ENCODE peak calls at places on chromosomes 4 and X, in seven cellular contexts. One of them, this sample, is unnamed.

GRCh38 chrX:48956728-48957414 is 536 bp downstream of the OTUD5 start:
- DNase-seq in cardiac muscle cell: peak; percentile 6
- DNase-seq in hepatocyte: peak; percentile 27
- DNase-seq in mammary epithelial cell: no peak
- DNase-seq in astrocyte: no peak
- DNase-seq in mesenchymal stem cell: no peak
- DNase-seq in HCT116: no peak
- DNase-seq in this sample: no peak

GRCh38 chr4:168830777-168831512 is 179.1 kb downstream of the CBR4 start:
- DNase-seq in mammary epithelial cell: no peak
- DNase-seq in hepatocyte: no peak
- DNase-seq in cardiac muscle cell: no peak
- DNase-seq in mesenchymal stem cell: peak; percentile 61
- DNase-seq in HCT116: no peak
- DNase-seq in astrocyte: no peak
- DNase-seq in this sample: peak; percentile 21

GRCh38 chr4:29467044-29467717 is 1253.0 kb upstream of the PCDH7 start:
- DNase-seq in hepatocyte: peak; percentile 12
- DNase-seq in astrocyte: no peak
- DNase-seq in cardiac muscle cell: no peak
- DNase-seq in mesenchymal stem cell: peak; percentile 46
- DNase-seq in HCT116: no peak
- DNase-seq in mammary epithelial cell: no peak
- DNase-seq in this sample: no peak

GRCh38 chr4:33068539-33068938 is 2348.4 kb downstream of the PCDH7 start:
- DNase-seq in mesenchymal stem cell: no peak
- DNase-seq in mammary epithelial cell: no peak
- DNase-seq in hepatocyte: no peak
- DNase-seq in HCT116: no peak
- DNase-seq in astrocyte: no peak
- DNase-seq in cardiac muscle cell: no peak
- DNase-seq in this sample: no peak

GRCh38 chr4:90105274-90105673 is 21.9 kb upstream of the CCSER1 start:
- DNase-seq in astrocyte: no peak
- DNase-seq in HCT116: no peak
- DNase-seq in cardiac muscle cell: no peak
- DNase-seq in mammary epithelial cell: no peak
- DNase-seq in hepatocyte: no peak
- DNase-seq in mesenchymal stem cell: no peak
- DNase-seq in this sample: no peak

GRCh38 chr4:158875455-158875854 is 106.6 kb downstream of the FNIP2 start:
- DNase-seq in astrocyte: no peak
- DNase-seq in mammary epithelial cell: no peak
- DNase-seq in hepatocyte: no peak
- DNase-seq in HCT116: no peak
- DNase-seq in mesenchymal stem cell: no peak
- DNase-seq in cardiac muscle cell: no peak
- DNase-seq in this sample: no peak

GRCh38 chr4:3870567-3870962 is 104.4 kb downstream of the ADRA2C start:
- DNase-seq in cardiac muscle cell: no peak
- DNase-seq in HCT116: no peak
- DNase-seq in astrocyte: no peak
- DNase-seq in hepatocyte: no peak
- DNase-seq in mesenchymal stem cell: no peak
- DNase-seq in mammary epithelial cell: no peak
- DNase-seq in this sample: no peak

GRCh38 chr4:81531410-81531809 is 59.7 kb upstream of the RASGEF1B start:
- DNase-seq in HCT116: no peak
- DNase-seq in astrocyte: no peak
- DNase-seq in hepatocyte: no peak
- DNase-seq in mammary epithelial cell: no peak
- DNase-seq in mesenchymal stem cell: no peak
- DNase-seq in cardiac muscle cell: peak; percentile 14
- DNase-seq in this sample: no peak

GRCh38 chr4:25484243-25484721 is 107.2 kb downstream of the ANAPC4 start:
- DNase-seq in mesenchymal stem cell: no peak
- DNase-seq in cardiac muscle cell: peak; percentile 39
- DNase-seq in mammary epithelial cell: peak; percentile 60
- DNase-seq in hepatocyte: no peak
- DNase-seq in HCT116: no peak
- DNase-seq in astrocyte: peak; percentile 78
- DNase-seq in this sample: peak; percentile 9

GRCh38 chr4:122692641-122693520 is 39.6 kb upstream of the BBS12 start:
- DNase-seq in cardiac muscle cell: peak; percentile 51
- DNase-seq in astrocyte: peak; percentile 56
- DNase-seq in mesenchymal stem cell: no peak
- DNase-seq in mammary epithelial cell: no peak
- DNase-seq in hepatocyte: no peak
- DNase-seq in HCT116: no peak
- DNase-seq in this sample: no peak

GRCh38 chr4:85707591-85707990 is 232.6 kb downstream of the ARHGAP24 start:
- DNase-seq in mammary epithelial cell: no peak
- DNase-seq in astrocyte: no peak
- DNase-seq in mesenchymal stem cell: no peak
- DNase-seq in cardiac muscle cell: peak; percentile 15
- DNase-seq in hepatocyte: no peak
- DNase-seq in HCT116: no peak
- DNase-seq in this sample: peak; percentile 20

GRCh38 chrX:41478397-41478911 is 31.3 kb downstream of the NYX start:
- DNase-seq in astrocyte: no peak
- DNase-seq in cardiac muscle cell: no peak
- DNase-seq in mammary epithelial cell: no peak
- DNase-seq in hepatocyte: no peak
- DNase-seq in HCT116: no peak
- DNase-seq in mesenchymal stem cell: no peak
- DNase-seq in this sample: no peak

GRCh38 chrX:138034136-138034535 is 468.2 kb downstream of the ZIC3 start:
- DNase-seq in astrocyte: no peak
- DNase-seq in mesenchymal stem cell: no peak
- DNase-seq in mammary epithelial cell: no peak
- DNase-seq in hepatocyte: no peak
- DNase-seq in HCT116: no peak
- DNase-seq in cardiac muscle cell: no peak
- DNase-seq in this sample: peak; percentile 17

GRCh38 chr4:82797591-82798081 is 960 bp downstream of the SCD5 start:
- DNase-seq in astrocyte: peak; percentile 46
- DNase-seq in mammary epithelial cell: peak; percentile 46
- DNase-seq in hepatocyte: no peak
- DNase-seq in mesenchymal stem cell: peak; percentile 59
- DNase-seq in HCT116: no peak
- DNase-seq in cardiac muscle cell: peak; percentile 44
- DNase-seq in this sample: no peak

GRCh38 chrX:40055495-40055894 is 42.3 kb downstream of the BCOR start:
- DNase-seq in HCT116: no peak
- DNase-seq in astrocyte: peak; percentile 9
- DNase-seq in cardiac muscle cell: no peak
- DNase-seq in mammary epithelial cell: no peak
- DNase-seq in hepatocyte: no peak
- DNase-seq in mesenchymal stem cell: no peak
- DNase-seq in this sample: no peak

GRCh38 chrX:40047485-40047884 is 50.3 kb downstream of the BCOR start:
- DNase-seq in mammary epithelial cell: no peak
- DNase-seq in astrocyte: no peak
- DNase-seq in mesenchymal stem cell: no peak
- DNase-seq in cardiac muscle cell: no peak
- DNase-seq in HCT116: no peak
- DNase-seq in hepatocyte: no peak
- DNase-seq in this sample: no peak

GRCh38 chrX:40049084-40049641 is 48.6 kb downstream of the BCOR start:
- DNase-seq in mammary epithelial cell: no peak
- DNase-seq in HCT116: no peak
- DNase-seq in cardiac muscle cell: no peak
- DNase-seq in astrocyte: no peak
- DNase-seq in hepatocyte: no peak
- DNase-seq in mesenchymal stem cell: no peak
- DNase-seq in this sample: no peak

GRCh38 chrX:40054793-40055192 is 43.0 kb downstream of the BCOR start:
- DNase-seq in hepatocyte: peak; percentile 46
- DNase-seq in mammary epithelial cell: no peak
- DNase-seq in mesenchymal stem cell: peak; percentile 29
- DNase-seq in cardiac muscle cell: no peak
- DNase-seq in astrocyte: peak; percentile 8
- DNase-seq in HCT116: no peak
- DNase-seq in this sample: no peak

DNA sequence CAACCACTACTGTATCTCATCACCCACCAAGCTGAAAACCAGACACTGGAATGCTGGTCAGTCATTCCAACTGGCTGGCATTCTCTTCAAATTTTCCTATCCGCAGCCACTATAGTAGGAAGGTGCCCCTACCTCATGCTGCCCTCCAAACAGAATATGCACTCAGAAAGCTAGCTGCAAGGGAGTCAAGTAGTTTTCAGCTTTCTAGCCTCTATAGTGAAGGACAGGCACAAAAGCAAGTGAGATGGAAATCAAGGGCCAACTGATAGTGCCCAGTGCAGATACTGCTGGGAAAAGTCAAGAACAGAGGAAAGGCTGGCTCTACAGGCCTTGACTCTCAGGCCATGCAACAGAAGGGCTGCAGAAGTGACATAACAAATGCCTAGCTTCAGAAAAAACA is 47.2 kb downstream of the BCOR start:
- DNase-seq in mammary epithelial cell: no peak
- DNase-seq in mesenchymal stem cell: no peak
- DNase-seq in astrocyte: no peak
- DNase-seq in cardiac muscle cell: no peak
- DNase-seq in HCT116: no peak
- DNase-seq in hepatocyte: no peak
- DNase-seq in this sample: no peak
- H3K36me3 ChIP-seq in mammary epithelial cell: peaks cover 6% of the 10 kb centered on the region
- H3K36me3 ChIP-seq in mesenchymal stem cell: peaks cover 62% of the 10 kb centered on the region
- H3K36me3 ChIP-seq in astrocyte: peaks cover 30% of the 10 kb centered on the region
- H3K36me3 ChIP-seq in cardiac muscle cell: peaks cover 61% of the 10 kb centered on the region
- H3K36me3 ChIP-seq in HCT116: peaks cover 59% of the 10 kb centered on the region
- H3K36me3 ChIP-seq in hepatocyte: peaks cover 15% of the 10 kb centered on the region
- H3K36me3 ChIP-seq in this sample: peaks cover 81% of the 10 kb centered on the region

GRCh38 chr4:143203577-143203976 is 18.9 kb downstream of the USP38 start:
- DNase-seq in HCT116: no peak
- DNase-seq in mesenchymal stem cell: no peak
- DNase-seq in cardiac muscle cell: no peak
- DNase-seq in astrocyte: no peak
- DNase-seq in mammary epithelial cell: no peak
- DNase-seq in hepatocyte: no peak
- DNase-seq in this sample: no peak
- H3K36me3 ChIP-seq in HCT116: peaks cover 6% of the 10 kb centered on the region
- H3K36me3 ChIP-seq in mesenchymal stem cell: peaks cover 73% of the 10 kb centered on the region
- H3K36me3 ChIP-seq in cardiac muscle cell: peaks cover 46% of the 10 kb centered on the region
- H3K36me3 ChIP-seq in astrocyte: peaks cover 38% of the 10 kb centered on the region
- H3K36me3 ChIP-seq in mammary epithelial cell: peaks cover 21% of the 10 kb centered on the region
- H3K36me3 ChIP-seq in hepatocyte: peaks cover 6% of the 10 kb centered on the region
- H3K36me3 ChIP-seq in this sample: peaks cover 48% of the 10 kb centered on the region

DNA sequence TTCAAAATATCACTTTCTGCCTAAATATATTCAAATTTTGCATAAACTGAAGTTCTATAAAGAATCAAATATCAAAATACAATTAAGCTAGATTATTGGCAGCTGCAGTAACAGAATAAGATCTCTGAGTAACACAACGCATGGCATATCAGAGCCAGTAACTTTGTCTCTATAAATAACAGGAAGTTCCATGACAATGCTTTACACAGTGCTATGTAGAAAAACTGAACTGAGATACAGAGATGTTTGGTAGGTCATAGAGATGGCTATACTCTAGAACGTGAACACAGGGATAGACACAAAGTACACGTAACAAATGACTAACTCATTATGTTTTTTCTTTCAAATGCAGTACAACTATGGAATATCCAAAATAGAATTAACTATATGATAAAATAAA is 18.2 kb downstream of the UBE2D3 start:
- DNase-seq in HCT116: no peak
- DNase-seq in mammary epithelial cell: no peak
- DNase-seq in cardiac muscle cell: no peak
- DNase-seq in astrocyte: no peak
- DNase-seq in mesenchymal stem cell: no peak
- DNase-seq in hepatocyte: no peak
- DNase-seq in this sample: no peak
- H3K36me3 ChIP-seq in HCT116: peaks cover 42% of the 10 kb centered on the region
- H3K36me3 ChIP-seq in mammary epithelial cell: peaks cover 31% of the 10 kb centered on the region
- H3K36me3 ChIP-seq in cardiac muscle cell: peaks cover 43% of the 10 kb centered on the region
- H3K36me3 ChIP-seq in astrocyte: peaks cover 33% of the 10 kb centered on the region
- H3K36me3 ChIP-seq in mesenchymal stem cell: peaks cover 80% of the 10 kb centered on the region
- H3K36me3 ChIP-seq in hepatocyte: no peaks in the 10 kb centered on the region
- H3K36me3 ChIP-seq in this sample: peaks cover 51% of the 10 kb centered on the region

GRCh38 chr4:10075953-10076391 is 40.6 kb downstream of the WDR1 start:
- DNase-seq in mammary epithelial cell: no peak
- DNase-seq in astrocyte: no peak
- DNase-seq in mesenchymal stem cell: no peak
- DNase-seq in cardiac muscle cell: no peak
- DNase-seq in HCT116: no peak
- DNase-seq in hepatocyte: no peak
- DNase-seq in this sample: no peak
- H3K36me3 ChIP-seq in mammary epithelial cell: peaks cover 50% of the 10 kb centered on the region
- H3K36me3 ChIP-seq in astrocyte: peaks cover 93% of the 10 kb centered on the region
- H3K36me3 ChIP-seq in mesenchymal stem cell: peaks cover 100% of the 10 kb centered on the region
- H3K36me3 ChIP-seq in cardiac muscle cell: peaks cover 69% of the 10 kb centered on the region
- H3K36me3 ChIP-seq in HCT116: peaks cover 47% of the 10 kb centered on the region
- H3K36me3 ChIP-seq in hepatocyte: no peaks in the 10 kb centered on the region
- H3K36me3 ChIP-seq in this sample: peaks cover 34% of the 10 kb centered on the region

DNA sequence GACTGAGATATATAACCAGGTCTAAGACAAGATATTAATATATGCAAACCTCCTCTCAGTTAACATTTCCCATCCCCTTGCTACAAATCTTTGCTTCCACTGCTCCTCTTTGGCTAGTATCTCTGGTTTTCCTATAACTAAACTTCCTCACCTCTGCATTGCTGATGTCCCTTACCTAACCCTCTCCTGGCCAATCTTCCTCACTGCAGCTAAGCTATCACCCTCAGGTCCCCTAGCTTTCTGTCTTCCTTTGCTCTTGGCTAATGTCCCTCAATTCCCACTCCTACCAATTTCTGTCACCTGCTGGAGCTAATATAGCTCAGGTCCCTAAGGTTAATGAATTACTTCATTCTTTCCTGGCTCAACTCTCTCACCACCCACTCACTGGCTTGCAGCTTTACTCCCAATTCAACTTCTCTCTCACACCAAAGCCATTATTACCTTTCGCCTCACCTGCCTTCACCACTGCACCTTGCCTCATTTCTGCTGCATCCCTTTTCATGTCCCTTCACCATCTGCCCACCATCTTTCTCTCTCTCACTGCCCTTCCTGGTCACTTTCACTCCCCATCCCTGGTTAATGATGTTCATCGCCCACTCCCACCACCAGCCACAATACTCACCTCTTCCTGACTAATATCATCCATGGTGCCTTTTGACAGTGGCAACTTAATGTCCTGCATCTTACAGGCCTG is 26.7 kb downstream of the SMC1A start:
- DNase-seq in HCT116: no peak
- DNase-seq in cardiac muscle cell: no peak
- DNase-seq in mammary epithelial cell: no peak
- DNase-seq in astrocyte: no peak
- DNase-seq in mesenchymal stem cell: no peak
- DNase-seq in hepatocyte: no peak
- DNase-seq in this sample: no peak
- H3K36me3 ChIP-seq in HCT116: peaks cover 11% of the 10 kb centered on the region
- H3K36me3 ChIP-seq in cardiac muscle cell: no peaks in the 10 kb centered on the region
- H3K36me3 ChIP-seq in mammary epithelial cell: peaks cover 24% of the 10 kb centered on the region
- H3K36me3 ChIP-seq in astrocyte: peaks cover 6% of the 10 kb centered on the region
- H3K36me3 ChIP-seq in mesenchymal stem cell: peaks cover 63% of the 10 kb centered on the region
- H3K36me3 ChIP-seq in hepatocyte: no peaks in the 10 kb centered on the region
- H3K36me3 ChIP-seq in this sample: peaks cover 78% of the 10 kb centered on the region

GRCh38 chr4:121665371-121665770 is 31.4 kb downstream of the ANXA5 start:
- DNase-seq in astrocyte: no peak
- DNase-seq in hepatocyte: no peak
- DNase-seq in cardiac muscle cell: no peak
- DNase-seq in mesenchymal stem cell: no peak
- DNase-seq in mammary epithelial cell: no peak
- DNase-seq in HCT116: no peak
- DNase-seq in this sample: no peak
- H3K36me3 ChIP-seq in astrocyte: peaks cover 40% of the 10 kb centered on the region
- H3K36me3 ChIP-seq in hepatocyte: no peaks in the 10 kb centered on the region
- H3K36me3 ChIP-seq in cardiac muscle cell: peaks cover 16% of the 10 kb centered on the region
- H3K36me3 ChIP-seq in mesenchymal stem cell: peaks cover 60% of the 10 kb centered on the region
- H3K36me3 ChIP-seq in mammary epithelial cell: peaks cover 20% of the 10 kb centered on the region
- H3K36me3 ChIP-seq in HCT116: peaks cover 14% of the 10 kb centered on the region
- H3K36me3 ChIP-seq in this sample: peaks cover 37% of the 10 kb centered on the region

GRCh38 chrX:155235891-155236290 is 19.6 kb downstream of the VBP1 start:
- DNase-seq in hepatocyte: no peak
- DNase-seq in mesenchymal stem cell: peak; percentile 1
- DNase-seq in cardiac muscle cell: peak; percentile 3
- DNase-seq in HCT116: no peak
- DNase-seq in mammary epithelial cell: peak; percentile 4
- DNase-seq in astrocyte: no peak
- DNase-seq in this sample: no peak
- H3K36me3 ChIP-seq in hepatocyte: no peaks in the 10 kb centered on the region
- H3K36me3 ChIP-seq in mesenchymal stem cell: peaks cover 65% of the 10 kb centered on the region
- H3K36me3 ChIP-seq in cardiac muscle cell: peaks cover 7% of the 10 kb centered on the region
- H3K36me3 ChIP-seq in HCT116: peaks cover 3% of the 10 kb centered on the region
- H3K36me3 ChIP-seq in mammary epithelial cell: no peaks in the 10 kb centered on the region
- H3K36me3 ChIP-seq in astrocyte: peaks cover 3% of the 10 kb centered on the region
- H3K36me3 ChIP-seq in this sample: peaks cover 47% of the 10 kb centered on the region

This sample was measured in A673.